ENCODE peak calls at places on chromosomes 1 and 21, in seven cellular contexts. F, H, D, V, C, S and Z are unnamed samples.

GRCh38 chr21:36265431-36265830 is 54.6 kb upstream of the MORC3 start:
- DNase-seq in S (no peak), F (no peak), V (no peak), D (no peak), C (no peak), H (no peak), Z (no peak)

GRCh38 chr1:73611681-73612080 is 586.3 kb downstream of the LRRIQ3 start:
- DNase-seq in V (no peak), F (peak; percentile 51), D (no peak), C (no peak), S (no peak), H (no peak), Z (no peak)

GRCh38 chr1:40825430-40825778 is 36.8 kb downstream of the CITED4 start:
- DNase-seq in C (no peak), V (no peak), D (no peak), H (no peak), S (no peak), F (no peak), Z (no peak)

GRCh38 chr1:226657788-226658537 is 81.1 kb downstream of the ITPKB start:
- DNase-seq in H (no peak), D (no peak), C (peak; percentile 68), S (no peak), V (no peak), F (peak; percentile 81), Z (no peak)

GRCh38 chr1:181604482-181604881 is 121.2 kb downstream of the CACNA1E start:
- DNase-seq in S (no peak), F (no peak), D (no peak), C (no peak), V (no peak), H (no peak), Z (no peak)

GRCh38 chr1:207673399-207673798 is 28.5 kb downstream of the CR1L start:
- DNase-seq in V (no peak), S (no peak), F (peak; percentile 15), H (no peak), C (no peak), D (no peak), Z (peak; percentile 11)

GRCh38 chr1:30060738-30061137 is 662.6 kb downstream of the MATN1 start:
- DNase-seq in V (no peak), S (no peak), H (no peak), D (no peak), C (no peak), F (no peak), Z (no peak)

GRCh38 chr1:2061065-2061778 is 11.0 kb downstream of the PRKCZ start:
- DNase-seq in D (no peak), H (no peak), C (no peak), V (no peak), F (no peak), S (no peak), Z (no peak)

GRCh38 chr1:160168609-160169369 is 17.4 kb downstream of the ATP1A4 start:
- DNase-seq in S (no peak), C (no peak), V (no peak), F (no peak), H (no peak), D (no peak), Z (peak; percentile 30)

GRCh38 chr1:217090073-217090911 is 367.1 kb upstream of the ESRRG start:
- DNase-seq in V (no peak), D (no peak), C (no peak), S (no peak), H (no peak), F (no peak), Z (peak; percentile 60)

GRCh38 chr1:221708076-221708571 is 33.8 kb downstream of the DUSP10 start:
- DNase-seq in F (no peak), V (no peak), C (no peak), S (no peak), H (peak; percentile 36), D (no peak), Z (no peak)

GRCh38 chr1:181181792-181182585 is 93.5 kb downstream of the IER5 start:
- DNase-seq in F (no peak), D (no peak), S (no peak), H (no peak), V (no peak), C (no peak), Z (no peak)

GRCh38 chr1:44707959-44708831 is 22.8 kb downstream of the RNU5D-1 start:
- DNase-seq in S (no peak), F (peak; percentile 76), H (peak; percentile 31), C (no peak), V (peak; percentile 29), D (peak; percentile 57), Z (peak; percentile 47)

GRCh38 chr1:156936191-156936590 is 15.8 kb downstream of the LRRC71 start:
- DNase-seq in D (no peak), C (peak; percentile 39), H (no peak), V (no peak), F (no peak), S (no peak), Z (no peak)

GRCh38 chr1:35111106-35111505 is 31.9 kb downstream of the ZMYM1 start:
- DNase-seq in S (no peak), C (no peak), D (peak; percentile 90), V (no peak), H (no peak), F (peak; percentile 69), Z (peak; percentile 38)

GRCh38 chr1:48977273-48977672 is 200.6 kb upstream of the BEND5 start:
- DNase-seq in H (no peak), S (no peak), C (no peak), F (no peak), V (no peak), D (no peak), Z (no peak)

GRCh38 chr1:43282220-43283195 is 2.9 kb downstream of the C1orf210 start:
- DNase-seq in F (no peak), D (no peak), S (no peak), H (no peak), V (no peak), C (peak; percentile 55), Z (no peak)

GRCh38 chr21:38954450-38955059 is 148.8 kb downstream of the ETS2 start:
- DNase-seq in S (no peak), F (peak; percentile 44), H (no peak), D (no peak), C (no peak), V (no peak), Z (no peak)

GRCh38 chr1:183622884-183623785 is 12.4 kb downstream of the ARPC5 start:
- DNase-seq in V (peak; percentile 52), S (no peak), F (peak; percentile 78), C (no peak), D (peak; percentile 80), H (peak; percentile 41), Z (peak; percentile 72)

GRCh38 chr21:35932232-35932911 is 128.0 kb downstream of the SETD4 start:
- DNase-seq in S (no peak), H (no peak), V (peak; percentile 77), D (peak; percentile 85), F (peak; percentile 87), C (peak; percentile 88), Z (peak; percentile 91)

GRCh38 chr1:27393641-27394281 is 1.3 kb downstream of the GPR3 start:
- DNase-seq in V (no peak), F (no peak), C (no peak), D (no peak), H (no peak), S (no peak), Z (no peak)

GRCh38 chr1:25148673-25149300 is 83.5 kb downstream of the SYF2 start:
- DNase-seq in V (no peak), S (no peak), F (peak; percentile 35), D (no peak), C (no peak), H (peak; percentile 31), Z (peak; percentile 14)
- H3K4me3 ChIP-seq in V (no peak overlapping the region), S (no peak overlapping the region), F (no peak overlapping the region), D (no peak overlapping the region), C (no peak overlapping the region), H (no peak overlapping the region), Z (no peak overlapping the region)

DNA sequence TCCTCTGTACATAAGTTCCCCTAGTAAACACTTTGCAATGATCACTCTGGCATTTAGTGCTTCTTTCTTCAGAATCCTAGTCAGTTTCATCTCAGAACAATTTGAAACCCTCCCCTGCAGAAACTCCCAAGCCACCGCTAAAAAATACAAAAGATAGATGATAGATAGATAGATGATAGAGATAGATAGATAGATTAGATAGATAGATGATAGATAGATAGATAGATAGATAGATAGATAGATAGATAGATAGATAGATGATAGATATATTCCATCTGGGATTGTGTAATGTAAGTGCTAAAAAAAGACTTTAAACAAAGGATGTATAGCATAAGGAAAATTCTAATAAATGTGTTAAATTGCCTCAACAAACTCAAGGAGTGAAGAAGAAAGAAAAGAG is 212.6 kb upstream of the POGK start:
- DNase-seq in V (no peak), D (no peak), H (no peak), S (no peak), C (no peak), F (no peak), Z (no peak)
- H3K27me3 ChIP-seq in V (no peaks in the 10 kb centered on the region), D (no peaks in the 10 kb centered on the region), H (no peaks in the 10 kb centered on the region), S (no peaks in the 10 kb centered on the region), C (no peaks in the 10 kb centered on the region), F (no peaks in the 10 kb centered on the region), Z (no peaks in the 10 kb centered on the region)

DNA sequence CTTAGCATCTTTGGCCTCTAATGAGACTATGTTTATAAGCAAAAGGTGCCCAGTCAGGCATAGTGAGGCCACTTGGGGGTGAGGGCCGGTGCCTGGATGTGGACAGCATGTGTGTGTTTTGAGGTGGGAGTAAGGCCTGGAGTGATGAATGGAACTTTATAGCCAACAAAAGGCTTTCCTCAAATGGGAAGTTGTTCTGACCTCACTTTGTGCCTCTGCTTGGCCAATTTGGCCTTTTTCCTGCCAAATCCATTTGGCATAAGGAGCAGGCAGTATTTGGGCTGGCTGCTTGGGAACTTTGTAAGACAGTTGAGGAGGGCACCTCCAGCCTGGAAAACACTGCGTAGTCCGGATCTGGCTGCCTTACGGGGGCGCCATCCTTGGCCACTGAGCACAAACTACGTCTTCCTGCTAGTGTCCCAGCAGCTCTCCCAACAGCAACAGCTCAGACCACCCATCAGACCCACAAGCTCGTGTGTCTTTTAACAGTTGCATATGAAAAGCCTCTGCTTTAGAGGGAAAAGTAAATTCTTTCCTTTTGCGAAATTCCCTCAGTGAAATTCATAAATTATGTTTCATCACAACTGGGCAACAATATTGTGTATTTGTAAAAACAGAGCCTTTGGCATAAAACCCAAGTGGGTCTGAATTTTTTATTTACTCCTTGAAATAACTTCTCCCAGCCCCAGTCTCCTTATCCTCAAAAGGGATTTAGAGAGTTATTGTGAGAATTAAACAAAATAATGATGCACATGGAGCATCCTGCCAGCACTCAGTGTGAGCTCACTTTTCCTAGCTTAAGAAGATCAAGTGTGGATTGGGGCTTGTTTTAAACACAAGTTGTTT is 322.9 kb downstream of the DISC1 start:
- DNase-seq in V (no peak), F (no peak), C (peak; percentile 70), S (no peak), H (no peak), D (no peak), Z (no peak)
- TF ChIP-seq CTCF in V (no peak), F (no peak), C (no peak), S (no peak), H (no peak), D (no peak), Z (peak; percentile 11)

DNA sequence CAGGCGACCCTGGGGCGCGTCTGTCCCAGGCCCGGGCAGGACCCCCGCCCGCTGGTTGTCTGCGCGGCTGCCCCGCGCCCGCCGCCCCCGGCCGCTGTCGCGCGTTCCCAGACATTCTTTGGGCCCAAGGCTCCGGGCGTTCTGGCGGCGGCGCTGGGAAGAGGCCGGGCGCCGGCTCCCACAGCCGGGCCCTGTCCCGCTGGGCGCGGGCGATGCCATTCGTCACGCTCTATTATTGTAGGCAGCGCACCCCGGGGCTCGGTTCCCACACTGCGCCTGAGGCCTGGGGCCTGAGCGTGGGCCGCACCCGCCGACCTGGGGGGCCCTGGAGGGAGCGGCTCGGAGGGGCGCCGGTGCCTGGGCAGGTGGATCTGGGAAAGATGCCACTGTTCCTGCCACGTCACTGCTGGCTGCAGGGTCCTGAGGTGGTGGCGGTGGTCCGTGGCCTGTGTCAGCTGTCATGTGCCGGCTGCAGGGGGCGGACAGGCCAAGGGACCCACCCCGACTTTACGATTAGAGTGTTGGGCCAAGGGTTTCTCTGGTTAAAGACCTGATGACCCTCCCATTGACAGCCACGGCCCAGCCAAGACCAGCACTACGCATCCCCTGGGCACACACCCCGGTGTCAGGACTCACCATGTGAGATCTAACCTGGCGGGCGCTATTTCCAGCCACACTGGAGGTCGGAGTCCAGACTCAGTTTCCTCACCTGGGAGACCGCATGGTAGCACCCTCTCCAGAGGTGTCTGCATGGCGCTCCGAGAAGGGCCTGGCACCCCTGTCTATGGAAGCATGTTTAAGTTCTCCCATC is 55.1 kb upstream of the ADARB1 start:
- DNase-seq in H (no peak), S (no peak), D (no peak), F (no peak), V (no peak), C (peak; percentile 67), Z (no peak)
- H3K4me3 ChIP-seq in H (no peak overlapping the region), S (peak overlapping the region; percentile 72), D (no peak overlapping the region), F (peak overlapping the region; percentile 36), V (peak overlapping the region; percentile 66), C (peak overlapping the region; percentile 58), Z (peak overlapping the region; percentile 35)